ENCODE peak calls at places on chromosome 6, in six cellular contexts. H, S, W, J, C and Y are unnamed samples.

GRCh38 chr6:5085638-5086293 is 625 bp downstream of the PPP1R3G start:
- DNase-seq in W (peak; percentile 76), J (no peak), S (no peak), H (no peak), C (peak; percentile 74), Y (no peak)

GRCh38 chr6:87561012-87561411 is 28.8 kb downstream of the RARS2 start:
- DNase-seq in H (no peak), C (no peak), S (no peak), W (no peak), J (no peak), Y (no peak)

GRCh38 chr6:134686071-134686470 is 263.8 kb downstream of the ALDH8A1 start:
- DNase-seq in S (no peak), J (no peak), C (no peak), W (no peak), H (no peak), Y (no peak)

GRCh38 chr6:25137497-25137896 is 141.7 kb upstream of the CARMIL1 start:
- DNase-seq in W (no peak), S (no peak), C (no peak), J (no peak), H (no peak), Y (no peak)

GRCh38 chr6:157893238-157893637 is 70.2 kb downstream of the SNX9 start:
- DNase-seq in J (no peak), C (no peak), H (no peak), W (no peak), S (no peak), Y (no peak)

GRCh38 chr6:82017316-82017715 is 230.2 kb downstream of the IBTK start:
- DNase-seq in H (peak; percentile 79), W (no peak), J (no peak), S (peak; percentile 55), C (no peak), Y (no peak)

GRCh38 chr6:111805511-111806181 is 67.6 kb downstream of the FYN start:
- DNase-seq in C (no peak), S (no peak), W (no peak), H (no peak), J (peak; percentile 27), Y (no peak)

GRCh38 chr6:328184-328670 is 35.9 kb downstream of the DUSP22 start:
- DNase-seq in S (no peak), W (no peak), C (no peak), H (no peak), J (no peak), Y (no peak)

GRCh38 chr6:149922642-149923326 is at the start of gene RAET1G:
- DNase-seq in J (peak; percentile 90), C (peak; percentile 87), W (peak; percentile 91), S (peak; percentile 42), H (peak; percentile 72), Y (peak; percentile 43)

GRCh38 chr6:121879149-121879548 is 443.7 kb downstream of the GJA1 start:
- DNase-seq in C (no peak), W (no peak), S (no peak), H (no peak), J (no peak), Y (no peak)

GRCh38 chr6:30685977-30686907 is at the start of gene PPP1R18:
- DNase-seq in W (peak; percentile 84), J (peak; percentile 79), C (no peak), S (no peak), H (no peak), Y (no peak)

GRCh38 chr6:106056060-106056737 is 29.9 kb upstream of the PRDM1 start:
- DNase-seq in J (no peak), C (no peak), W (no peak), H (no peak), S (no peak), Y (no peak)

GRCh38 chr6:110652520-110652919 is 162.7 kb downstream of the CDK19 start:
- DNase-seq in W (no peak), S (no peak), H (no peak), C (no peak), J (no peak), Y (no peak)

GRCh38 chr6:13992417-13993055 is 67.8 kb downstream of the RNF182 start:
- DNase-seq in S (peak; percentile 41), H (no peak), J (peak; percentile 76), C (no peak), W (no peak), Y (no peak)

GRCh38 chr6:79440590-79440989 is 96.6 kb downstream of the LCA5 start:
- DNase-seq in H (no peak), C (no peak), W (no peak), J (no peak), S (no peak), Y (no peak)

GRCh38 chr6:6927437-6928361 is 180.1 kb upstream of the RREB1 start:
- DNase-seq in J (peak; percentile 86), C (peak; percentile 56), W (peak; percentile 25), H (no peak), S (no peak), Y (no peak)
- TF ChIP-seq SIN3A in J (no peak), C (no peak), W (no peak), H (no peak), S (no peak), Y (no peak)

DNA sequence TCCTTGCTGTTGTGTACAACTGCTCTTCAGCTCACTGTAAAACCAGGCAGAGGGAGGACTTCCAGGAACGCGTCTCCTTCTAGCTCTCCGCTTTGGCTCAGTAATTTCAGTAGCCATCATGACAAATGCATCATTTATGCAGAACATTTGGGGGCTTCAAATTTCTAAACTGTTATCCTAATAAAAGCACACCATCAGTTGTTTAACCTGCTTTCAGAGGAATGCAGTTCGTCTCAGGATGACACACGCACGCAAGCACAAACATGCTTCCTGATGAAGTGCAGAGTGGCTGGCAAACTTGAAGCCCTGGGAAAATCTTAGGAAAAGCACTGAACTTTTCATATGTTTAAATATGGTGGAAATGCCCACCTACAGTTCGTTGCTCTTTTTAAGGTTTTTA is 24.4 kb downstream of the SLC22A23 start:
- DNase-seq in C (no peak), W (no peak), J (no peak), S (no peak), H (no peak), Y (no peak)
- TF ChIP-seq POLR2AphosphoS5 in C (no peak), W (no peak), J (no peak), S (no peak), H (no peak), Y (no peak)

GRCh38 chr6:43285415-43285814 is 12.6 kb upstream of the SLC22A7 start:
- DNase-seq in W (no peak), C (no peak), J (no peak), H (no peak), S (no peak), Y (no peak)
- H3K4me3 ChIP-seq in W (no peak overlapping the region), C (no peak overlapping the region), J (no peak overlapping the region), H (no peak overlapping the region), S (no peak overlapping the region), Y (no peak overlapping the region)

GRCh38 chr6:95503568-95503967 is 73.8 kb upstream of the MANEA start:
- DNase-seq in H (no peak), W (no peak), S (no peak), C (no peak), J (no peak), Y (no peak)

GRCh38 chr6:95496769-95497426 is 80.4 kb upstream of the MANEA start:
- DNase-seq in S (no peak), W (no peak), C (no peak), H (no peak), J (no peak), Y (no peak)

DNA sequence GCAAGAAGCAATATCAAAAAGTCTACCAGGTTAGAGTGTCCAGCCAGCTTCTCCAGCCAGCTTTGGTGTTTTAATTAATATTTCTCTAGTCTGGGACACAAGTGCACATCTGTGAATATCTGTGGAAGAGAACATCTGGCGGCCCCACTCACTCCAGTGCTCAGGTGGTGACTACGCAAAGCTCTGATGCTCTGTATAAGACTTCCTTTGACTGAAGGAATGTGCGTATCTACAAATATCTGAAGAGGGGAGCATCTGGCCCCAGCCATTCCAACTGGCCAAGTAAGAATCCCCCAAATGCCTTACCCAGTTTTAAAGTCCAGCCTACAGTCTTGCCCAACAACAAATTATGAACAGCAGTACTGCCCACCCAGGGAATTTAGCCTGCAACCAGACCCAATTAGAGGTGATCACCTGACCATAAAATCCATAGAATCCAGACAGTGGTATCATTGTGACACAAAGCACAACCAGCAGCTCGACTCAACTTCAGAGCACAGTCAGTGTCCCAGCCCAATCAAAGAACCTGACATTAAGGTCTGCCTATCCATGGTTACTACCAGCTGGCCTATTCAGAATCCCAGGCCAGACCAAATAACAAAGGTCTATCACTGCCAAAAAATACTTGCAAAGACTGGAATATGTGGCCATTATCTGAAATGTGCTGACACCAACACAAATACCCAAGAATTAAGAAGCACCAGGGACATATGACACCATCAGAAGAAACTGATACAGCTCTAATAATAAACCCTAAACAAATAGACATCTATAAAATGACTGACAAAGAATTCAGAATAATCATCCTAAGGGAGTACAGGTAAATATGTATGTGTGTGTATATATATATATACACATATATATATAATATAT is 76.1 kb upstream of the MANEA start:
- DNase-seq in H (no peak), S (no peak), J (no peak), W (no peak), C (no peak), Y (no peak)
- TF ChIP-seq SIN3A in H (no peak), S (no peak), J (no peak), W (no peak), C (no peak), Y (no peak)

DNA sequence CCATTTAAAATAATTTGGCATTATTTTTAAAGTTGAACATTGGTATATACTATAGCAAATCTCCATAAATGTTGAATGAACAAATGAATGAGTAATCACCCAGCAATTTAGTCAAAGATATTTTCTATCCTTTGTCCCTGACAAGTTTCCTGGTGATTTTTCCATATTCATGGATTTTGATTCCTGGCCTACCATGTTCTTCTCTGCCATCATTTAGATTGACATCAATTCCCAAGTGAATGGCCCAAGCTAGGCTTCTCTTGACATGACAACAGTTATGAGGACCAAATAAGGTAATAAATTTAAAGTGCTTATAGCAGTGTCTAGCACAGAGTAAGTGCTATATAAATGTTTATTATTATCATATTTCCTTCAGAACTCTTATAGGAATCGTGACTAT is 120.1 kb upstream of the ADGRF1 start:
- DNase-seq in J (no peak), C (no peak), W (no peak), S (no peak), H (no peak), Y (no peak)
- TF ChIP-seq POLR2AphosphoS5 in J (no peak), C (no peak), W (no peak), S (no peak), H (no peak), Y (no peak)

GRCh38 chr6:165643015-165643414 is 20.0 kb downstream of the PDE10A start:
- DNase-seq in H (no peak), S (no peak), W (no peak), J (no peak), C (no peak), Y (no peak)
- H3K4me3 ChIP-seq in H (no peak overlapping the region), S (no peak overlapping the region), W (no peak overlapping the region), J (no peak overlapping the region), C (no peak overlapping the region), Y (no peak overlapping the region)